ENCODE peak calls at places on chromosomes 4 and X, in nine cellular contexts. G is IMR-90, N is Peyer's patch, X is tibial nerve, T is ovary, M is uterus, E is right lobe of liver, Z is GM12892, C is esophagus squamous epithelium. K is an unnamed sample.

GRCh38 chrX:74498924-74499323 is 77.6 kb downstream of the SLC16A2 start:
- DNase-seq in E (no peak), C (no peak), G (no peak), M (no peak), N (no peak), T (no peak), Z (no peak), X (no peak), K (no peak)

GRCh38 chrX:136115909-136116297 is 31.4 kb upstream of the FHL1 start:
- DNase-seq in T (no peak), X (no peak), C (no peak), E (no peak), G (no peak), Z (no peak), M (no peak), N (no peak), K (no peak)

GRCh38 chr4:3530051-3530450 is 2.2 kb downstream of the LRPAP1 start:
- DNase-seq in Z (no peak), N (no peak), E (peak; percentile 12), X (no peak), T (no peak), C (no peak), G (no peak), M (no peak), K (no peak)

GRCh38 chr4:120667102-120667501 is 255.4 kb downstream of the PRDM5 start:
- DNase-seq in G (no peak), E (no peak), T (no peak), Z (no peak), M (no peak), X (no peak), N (no peak), C (no peak), K (no peak)

GRCh38 chr4:102317459-102317858 is 27.8 kb downstream of the SLC39A8 start:
- DNase-seq in Z (no peak), T (no peak), G (no peak), N (no peak), M (no peak), X (no peak), E (no peak), C (no peak), K (no peak)

GRCh38 chrX:129636175-129636681 is 18.5 kb downstream of the APLN start:
- DNase-seq in G (no peak), Z (no peak), E (no peak), M (no peak), C (no peak), N (peak; percentile 81), T (no peak), X (no peak), K (no peak)

GRCh38 chrX:137855490-137855889 is 289.6 kb downstream of the ZIC3 start:
- DNase-seq in M (no peak), N (no peak), T (no peak), C (no peak), E (no peak), Z (no peak), X (no peak), G (no peak), K (no peak)

GRCh38 chr4:87309625-87310024 is 13.1 kb downstream of the HSD17B13 start:
- DNase-seq in T (no peak), G (no peak), M (no peak), C (no peak), N (no peak), E (no peak), Z (no peak), X (no peak), K (no peak)

GRCh38 chr4:1099270-1099669 is 14.1 kb downstream of the RNF212 start:
- DNase-seq in N (no peak), E (no peak), T (no peak), C (no peak), G (no peak), X (no peak), Z (no peak), M (no peak), K (no peak)

GRCh38 chrX:100606753-100607152 is 22.0 kb downstream of the TNMD start:
- DNase-seq in C (no peak), G (no peak), N (no peak), X (no peak), T (no peak), Z (no peak), M (no peak), E (no peak), K (no peak)

GRCh38 chr4:21888195-21888976 is 60.2 kb downstream of the KCNIP4 start:
- DNase-seq in E (no peak), Z (no peak), X (no peak), G (peak; percentile 93), N (no peak), C (no peak), T (no peak), M (no peak), K (no peak)

GRCh38 chr4:108367751-108368150 is 199.0 kb upstream of the LEF1 start:
- DNase-seq in X (no peak), Z (no peak), G (no peak), C (no peak), N (no peak), T (no peak), M (no peak), E (no peak), K (no peak)

GRCh38 chr4:7649741-7650531 is 215.2 kb upstream of the PSAPL1 start:
- DNase-seq in X (no peak), T (no peak), C (no peak), N (peak; percentile 70), G (peak; percentile 95), M (no peak), E (peak; percentile 28), Z (peak; percentile 34), K (no peak)

GRCh38 chr4:47531954-47532321 is 46.9 kb downstream of the ATP10D start:
- DNase-seq in T (no peak), M (no peak), G (no peak), N (no peak), E (no peak), C (no peak), Z (no peak), X (no peak), K (no peak)

GRCh38 chr4:176548571-176548970 is 228.8 kb downstream of the SPCS3 start:
- DNase-seq in N (no peak), G (peak; percentile 90), X (no peak), C (no peak), T (no peak), E (no peak), M (no peak), Z (no peak), K (no peak)

GRCh38 chr4:75985116-75985515 is 5.6 kb downstream of the SDAD1 start:
- DNase-seq in M (no peak), C (no peak), Z (no peak), E (no peak), G (peak; percentile 96), T (no peak), N (no peak), X (no peak), K (no peak)

GRCh38 chrX:112698946-112699345 is 19.2 kb upstream of the LHFPL1 start:
- DNase-seq in X (no peak), G (no peak), E (no peak), M (no peak), C (no peak), N (no peak), T (no peak), Z (no peak), K (no peak)

GRCh38 chrX:154096140-154097002 is 1.1 kb downstream of the MECP2 start:
- DNase-seq in T (peak; percentile 47), G (peak; percentile 43), M (no peak), E (peak; percentile 25), X (no peak), N (no peak), C (no peak), Z (no peak), K (peak; percentile 66)

GRCh38 chr4:20251796-20252655 is at the start of gene SLIT2:
- DNase-seq in N (peak; percentile 76), M (peak; percentile 91), X (peak; percentile 65), C (no peak), G (peak; percentile 68), Z (peak; percentile 47), E (peak; percentile 81), T (peak; percentile 87), K (peak; percentile 44)
- TF ChIP-seq POLR2A in N (no peak), M (peak; percentile 81), X (peak; percentile 85), C (no peak), G (peak; percentile 93), Z (no peak), E (peak; percentile 59), T (peak; percentile 66), K (no peak)

GRCh38 chr4:78645853-78646757 is 94.5 kb downstream of the ANXA3 start:
- DNase-seq in C (no peak), Z (no peak), E (peak; percentile 32), X (peak; percentile 82), T (peak; percentile 67), M (peak; percentile 75), G (peak; percentile 96), N (peak; percentile 77), K (peak; percentile 80)
- TF ChIP-seq POLR2A in C (no peak), Z (no peak), E (peak; percentile 10), X (no peak), T (no peak), M (no peak), G (no peak), N (no peak), K (peak; percentile 29)

GRCh38 chr4:146232131-146232722 is 17.9 kb downstream of the REELD1 start:
- DNase-seq in X (no peak), E (no peak), T (no peak), Z (no peak), M (no peak), G (no peak), N (no peak), C (no peak), K (no peak)

GRCh38 chr4:146235654-146236570 is 21.6 kb downstream of the REELD1 start:
- DNase-seq in C (no peak), X (peak; percentile 61), T (no peak), G (no peak), M (no peak), Z (no peak), E (no peak), N (no peak), K (no peak)

GRCh38 chr4:146237092-146237491 is 22.8 kb downstream of the REELD1 start:
- DNase-seq in G (no peak), E (no peak), N (no peak), M (no peak), Z (no peak), C (no peak), T (no peak), X (no peak), K (no peak)
- TF ChIP-seq POLR2A in G (no peak), E (no peak), N (no peak), M (no peak), Z (no peak), C (no peak), T (no peak), X (no peak), K (no peak)

DNA sequence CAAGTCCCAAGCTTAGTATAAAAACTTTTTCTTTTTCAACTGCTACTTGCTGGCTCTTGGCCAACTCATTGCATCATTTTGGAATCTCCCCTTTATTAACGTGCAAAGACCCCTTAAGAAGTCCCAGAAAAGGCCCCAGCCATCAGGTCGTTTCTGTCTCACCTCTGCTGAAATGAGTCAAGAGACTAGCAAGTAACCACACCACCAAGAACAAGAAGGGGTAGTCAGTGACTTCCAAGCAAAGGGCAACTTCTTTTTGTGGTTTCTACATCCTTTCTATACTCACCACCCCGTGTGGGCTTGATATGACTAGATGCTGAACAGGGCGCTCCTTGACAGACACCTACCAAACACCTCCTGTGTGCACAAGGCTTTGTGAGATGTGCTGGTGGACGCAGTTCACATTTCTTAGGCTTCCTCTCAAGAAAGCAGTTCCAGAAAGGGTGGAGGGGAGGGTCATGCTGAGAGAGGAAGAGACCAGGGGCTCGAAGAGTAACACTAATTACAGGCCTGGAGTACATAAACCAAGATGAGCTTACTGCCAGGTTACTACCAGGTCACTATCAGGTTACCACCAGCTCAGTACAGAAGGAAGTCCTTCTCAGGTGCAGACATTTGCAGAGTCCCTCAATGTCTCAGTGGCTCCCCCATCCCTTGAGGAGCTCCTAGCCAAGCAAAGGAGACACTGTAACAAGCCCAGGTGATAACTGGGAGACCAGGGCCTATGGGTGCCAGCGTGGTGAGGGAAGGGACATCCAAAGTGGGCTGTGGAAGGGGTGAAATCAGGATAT is 19.3 kb downstream of the JAKMIP1 start:
- DNase-seq in C (no peak), G (no peak), E (no peak), X (no peak), Z (no peak), M (no peak), T (no peak), N (no peak), K (no peak)
- TF ChIP-seq POLR2A in C (no peak), G (no peak), E (no peak), X (no peak), Z (peak; percentile 72), M (no peak), T (no peak), N (no peak), K (no peak)